ENCODE peak calls at places on chromosomes 2 and 18, in ten cellular contexts. One of them, this sample, is unnamed.

GRCh38 chr2:68368657-68369339 is 3.7 kb downstream of the PLEK start:
- DNase-seq in T-helper 1 cell: no peak
- DNase-seq in putamen: peak; percentile 64
- DNase-seq in bronchial epithelial cell: peak; percentile 88
- DNase-seq in AML-193: no peak
- DNase-seq in activated T-cell treated with anti-CD3 and anti-CD28 coated beads, Interleukin-2, amount 50 U/mL, for 72 hours: no peak
- DNase-seq in RPMI8226: no peak
- DNase-seq in GM20000: no peak
- DNase-seq in NCI-H1105: no peak
- DNase-seq in neural progenitor cell: peak; percentile 42
- DNase-seq in this sample: no peak

GRCh38 chr2:98240796-98241398 is 105.4 kb upstream of the CNGA3 start:
- DNase-seq in AML-193: no peak
- DNase-seq in RPMI8226: no peak
- DNase-seq in bronchial epithelial cell: no peak
- DNase-seq in GM20000: no peak
- DNase-seq in neural progenitor cell: no peak
- DNase-seq in activated T-cell treated with anti-CD3 and anti-CD28 coated beads, Interleukin-2, amount 50 U/mL, for 72 hours: no peak
- DNase-seq in T-helper 1 cell: no peak
- DNase-seq in putamen: no peak
- DNase-seq in NCI-H1105: no peak
- DNase-seq in this sample: no peak

GRCh38 chr2:169716229-169716886 is 17.3 kb upstream of the KLHL23 start:
- DNase-seq in neural progenitor cell: no peak
- DNase-seq in GM20000: no peak
- DNase-seq in RPMI8226: peak; percentile 20
- DNase-seq in bronchial epithelial cell: peak; percentile 13
- DNase-seq in NCI-H1105: peak; percentile 40
- DNase-seq in AML-193: no peak
- DNase-seq in activated T-cell treated with anti-CD3 and anti-CD28 coated beads, Interleukin-2, amount 50 U/mL, for 72 hours: no peak
- DNase-seq in putamen: no peak
- DNase-seq in T-helper 1 cell: no peak
- DNase-seq in this sample: no peak

GRCh38 chr2:230564805-230565779 is 147.6 kb upstream of the CAB39 start:
- DNase-seq in putamen: no peak
- DNase-seq in T-helper 1 cell: no peak
- DNase-seq in RPMI8226: no peak
- DNase-seq in neural progenitor cell: no peak
- DNase-seq in bronchial epithelial cell: peak; percentile 33
- DNase-seq in AML-193: peak; percentile 78
- DNase-seq in GM20000: no peak
- DNase-seq in activated T-cell treated with anti-CD3 and anti-CD28 coated beads, Interleukin-2, amount 50 U/mL, for 72 hours: peak; percentile 24
- DNase-seq in NCI-H1105: no peak
- DNase-seq in this sample: no peak

GRCh38 chr2:152505495-152505906 is 170.5 kb downstream of the FMNL2 start:
- DNase-seq in neural progenitor cell: no peak
- DNase-seq in AML-193: no peak
- DNase-seq in GM20000: peak; percentile 20
- DNase-seq in putamen: peak; percentile 80
- DNase-seq in T-helper 1 cell: no peak
- DNase-seq in NCI-H1105: no peak
- DNase-seq in bronchial epithelial cell: peak; percentile 64
- DNase-seq in RPMI8226: no peak
- DNase-seq in activated T-cell treated with anti-CD3 and anti-CD28 coated beads, Interleukin-2, amount 50 U/mL, for 72 hours: no peak
- DNase-seq in this sample: no peak

GRCh38 chr2:59288771-59289170 is 1047.6 kb upstream of the FANCL start:
- DNase-seq in putamen: no peak
- DNase-seq in neural progenitor cell: no peak
- DNase-seq in NCI-H1105: no peak
- DNase-seq in AML-193: no peak
- DNase-seq in bronchial epithelial cell: no peak
- DNase-seq in RPMI8226: no peak
- DNase-seq in GM20000: no peak
- DNase-seq in T-helper 1 cell: no peak
- DNase-seq in activated T-cell treated with anti-CD3 and anti-CD28 coated beads, Interleukin-2, amount 50 U/mL, for 72 hours: no peak
- DNase-seq in this sample: no peak

GRCh38 chr2:147689510-147689909 is 155.3 kb upstream of the ACVR2A start:
- DNase-seq in neural progenitor cell: no peak
- DNase-seq in AML-193: peak; percentile 26
- DNase-seq in NCI-H1105: no peak
- DNase-seq in GM20000: peak; percentile 83
- DNase-seq in activated T-cell treated with anti-CD3 and anti-CD28 coated beads, Interleukin-2, amount 50 U/mL, for 72 hours: no peak
- DNase-seq in RPMI8226: peak; percentile 75
- DNase-seq in putamen: no peak
- DNase-seq in T-helper 1 cell: no peak
- DNase-seq in bronchial epithelial cell: peak; percentile 25
- DNase-seq in this sample: peak; percentile 60

GRCh38 chr2:187618813-187619212 is 64.6 kb upstream of the TFPI start:
- DNase-seq in activated T-cell treated with anti-CD3 and anti-CD28 coated beads, Interleukin-2, amount 50 U/mL, for 72 hours: no peak
- DNase-seq in NCI-H1105: no peak
- DNase-seq in T-helper 1 cell: no peak
- DNase-seq in AML-193: no peak
- DNase-seq in bronchial epithelial cell: no peak
- DNase-seq in RPMI8226: no peak
- DNase-seq in GM20000: no peak
- DNase-seq in neural progenitor cell: peak; percentile 31
- DNase-seq in putamen: no peak
- DNase-seq in this sample: no peak

GRCh38 chr2:68837164-68837860 is 33.9 kb downstream of the BMP10 start:
- DNase-seq in bronchial epithelial cell: peak; percentile 40
- DNase-seq in putamen: no peak
- DNase-seq in AML-193: peak; percentile 12
- DNase-seq in RPMI8226: peak; percentile 83
- DNase-seq in activated T-cell treated with anti-CD3 and anti-CD28 coated beads, Interleukin-2, amount 50 U/mL, for 72 hours: peak; percentile 61
- DNase-seq in NCI-H1105: no peak
- DNase-seq in neural progenitor cell: peak; percentile 80
- DNase-seq in T-helper 1 cell: peak; percentile 62
- DNase-seq in GM20000: peak; percentile 44
- DNase-seq in this sample: peak; percentile 57

GRCh38 chr2:222241054-222241453 is 57.7 kb downstream of the PAX3 start:
- DNase-seq in GM20000: no peak
- DNase-seq in bronchial epithelial cell: no peak
- DNase-seq in putamen: no peak
- DNase-seq in AML-193: no peak
- DNase-seq in NCI-H1105: peak; percentile 72
- DNase-seq in RPMI8226: no peak
- DNase-seq in neural progenitor cell: peak; percentile 12
- DNase-seq in T-helper 1 cell: no peak
- DNase-seq in activated T-cell treated with anti-CD3 and anti-CD28 coated beads, Interleukin-2, amount 50 U/mL, for 72 hours: no peak
- DNase-seq in this sample: no peak

GRCh38 chr2:241564596-241565411 is 6.3 kb downstream of the BOK start:
- DNase-seq in RPMI8226: no peak
- DNase-seq in NCI-H1105: no peak
- DNase-seq in activated T-cell treated with anti-CD3 and anti-CD28 coated beads, Interleukin-2, amount 50 U/mL, for 72 hours: no peak
- DNase-seq in neural progenitor cell: no peak
- DNase-seq in putamen: no peak
- DNase-seq in GM20000: no peak
- DNase-seq in bronchial epithelial cell: no peak
- DNase-seq in AML-193: no peak
- DNase-seq in T-helper 1 cell: no peak
- DNase-seq in this sample: no peak

GRCh38 chr2:25215948-25216679 is 47.7 kb upstream of the POMC start:
- DNase-seq in bronchial epithelial cell: peak; percentile 18
- DNase-seq in NCI-H1105: no peak
- DNase-seq in GM20000: peak; percentile 94
- DNase-seq in neural progenitor cell: peak; percentile 86
- DNase-seq in RPMI8226: peak; percentile 71
- DNase-seq in AML-193: no peak
- DNase-seq in T-helper 1 cell: peak; percentile 79
- DNase-seq in activated T-cell treated with anti-CD3 and anti-CD28 coated beads, Interleukin-2, amount 50 U/mL, for 72 hours: peak; percentile 94
- DNase-seq in putamen: peak; percentile 40
- DNase-seq in this sample: peak; percentile 88

GRCh38 chr2:121014876-121015275 is 270.1 kb downstream of the TFCP2L1 start:
- DNase-seq in neural progenitor cell: no peak
- DNase-seq in bronchial epithelial cell: no peak
- DNase-seq in NCI-H1105: no peak
- DNase-seq in T-helper 1 cell: no peak
- DNase-seq in RPMI8226: no peak
- DNase-seq in activated T-cell treated with anti-CD3 and anti-CD28 coated beads, Interleukin-2, amount 50 U/mL, for 72 hours: no peak
- DNase-seq in AML-193: no peak
- DNase-seq in putamen: no peak
- DNase-seq in GM20000: no peak
- DNase-seq in this sample: no peak

GRCh38 chr2:2749206-2749598 is 418.1 kb upstream of the MYT1L start:
- DNase-seq in T-helper 1 cell: no peak
- DNase-seq in AML-193: no peak
- DNase-seq in activated T-cell treated with anti-CD3 and anti-CD28 coated beads, Interleukin-2, amount 50 U/mL, for 72 hours: no peak
- DNase-seq in GM20000: no peak
- DNase-seq in neural progenitor cell: no peak
- DNase-seq in RPMI8226: peak; percentile 64
- DNase-seq in bronchial epithelial cell: no peak
- DNase-seq in putamen: no peak
- DNase-seq in NCI-H1105: no peak
- DNase-seq in this sample: no peak

GRCh38 chr2:232465061-232465460 is 9.1 kb downstream of the ALPI start:
- DNase-seq in NCI-H1105: no peak
- DNase-seq in AML-193: no peak
- DNase-seq in activated T-cell treated with anti-CD3 and anti-CD28 coated beads, Interleukin-2, amount 50 U/mL, for 72 hours: no peak
- DNase-seq in GM20000: no peak
- DNase-seq in bronchial epithelial cell: no peak
- DNase-seq in putamen: no peak
- DNase-seq in T-helper 1 cell: no peak
- DNase-seq in RPMI8226: no peak
- DNase-seq in neural progenitor cell: no peak
- DNase-seq in this sample: no peak

GRCh38 chr2:233358864-233359386 is 4.6 kb downstream of the DGKD start:
- DNase-seq in activated T-cell treated with anti-CD3 and anti-CD28 coated beads, Interleukin-2, amount 50 U/mL, for 72 hours: no peak
- DNase-seq in NCI-H1105: no peak
- DNase-seq in T-helper 1 cell: no peak
- DNase-seq in bronchial epithelial cell: no peak
- DNase-seq in AML-193: no peak
- DNase-seq in neural progenitor cell: no peak
- DNase-seq in GM20000: no peak
- DNase-seq in RPMI8226: no peak
- DNase-seq in putamen: no peak
- DNase-seq in this sample: no peak

GRCh38 chr18:79546781-79547272 is 132.8 kb upstream of the CTDP1 start:
- DNase-seq in activated T-cell treated with anti-CD3 and anti-CD28 coated beads, Interleukin-2, amount 50 U/mL, for 72 hours: no peak
- DNase-seq in bronchial epithelial cell: no peak
- DNase-seq in NCI-H1105: no peak
- DNase-seq in RPMI8226: no peak
- DNase-seq in putamen: no peak
- DNase-seq in AML-193: no peak
- DNase-seq in T-helper 1 cell: no peak
- DNase-seq in GM20000: no peak
- DNase-seq in neural progenitor cell: peak; percentile 71
- DNase-seq in this sample: no peak

GRCh38 chr18:55641501-55641900 is 53.5 kb upstream of the TCF4 start:
- DNase-seq in putamen: no peak
- DNase-seq in NCI-H1105: no peak
- DNase-seq in activated T-cell treated with anti-CD3 and anti-CD28 coated beads, Interleukin-2, amount 50 U/mL, for 72 hours: no peak
- DNase-seq in bronchial epithelial cell: no peak
- DNase-seq in GM20000: no peak
- DNase-seq in RPMI8226: no peak
- DNase-seq in AML-193: no peak
- DNase-seq in neural progenitor cell: no peak
- DNase-seq in T-helper 1 cell: no peak
- DNase-seq in this sample: no peak

This sample was measured in GM13976.